ENCODE peak calls at places on chromosomes 11 and 22, in four cellular contexts. One of them, this sample, is unnamed.
A peak's percentile ranks its signal among the peaks of the same experiment; 100 is the strongest.

GRCh38 chr11:31450841-31451240 is 58.6 kb downstream of the IMMP1L start:
- DNase-seq in SK-N-SH: no peak
- DNase-seq in K562: no peak
- DNase-seq in HepG2: peak; percentile 29
- DNase-seq in this sample: no peak

GRCh38 chr11:116611998-116612620 is 160.7 kb downstream of the BUD13 start:
- DNase-seq in SK-N-SH: no peak
- DNase-seq in K562: no peak
- DNase-seq in HepG2: no peak
- DNase-seq in this sample: no peak

GRCh38 chr11:64348611-64349387 is 8.8 kb downstream of the CCDC88B start:
- DNase-seq in SK-N-SH: peak; percentile 60
- DNase-seq in K562: no peak
- DNase-seq in HepG2: peak; percentile 33
- DNase-seq in this sample: no peak

GRCh38 chr11:72588656-72589410 is 85.4 kb downstream of the PDE2A start:
- DNase-seq in SK-N-SH: no peak
- DNase-seq in K562: no peak
- DNase-seq in HepG2: no peak
- DNase-seq in this sample: no peak

GRCh38 chr11:47593934-47594855 is at the start of gene C1QTNF4:
- DNase-seq in SK-N-SH: peak; percentile 86
- DNase-seq in K562: no peak
- DNase-seq in HepG2: no peak
- DNase-seq in this sample: peak; percentile 58

GRCh38 chr11:5690216-5690615 is 626 bp downstream of the TRIM22 start:
- DNase-seq in SK-N-SH: no peak
- DNase-seq in K562: no peak
- DNase-seq in HepG2: no peak
- DNase-seq in this sample: no peak

GRCh38 chr11:130602700-130603584 is 154.5 kb downstream of the ADAMTS15 start:
- DNase-seq in SK-N-SH: peak; percentile 37
- DNase-seq in K562: no peak
- DNase-seq in HepG2: no peak
- DNase-seq in this sample: no peak

GRCh38 chr22:45083659-45084305 is 74.0 kb upstream of the PHF21B start:
- DNase-seq in SK-N-SH: no peak
- DNase-seq in K562: no peak
- DNase-seq in HepG2: no peak
- DNase-seq in this sample: no peak

GRCh38 chr22:29912605-29913398 is 29.8 kb downstream of the MTMR3 start:
- DNase-seq in SK-N-SH: no peak
- DNase-seq in K562: no peak
- DNase-seq in HepG2: no peak
- DNase-seq in this sample: no peak

GRCh38 chr11:92329644-92330043 is 105.0 kb downstream of the FAT3 start:
- DNase-seq in SK-N-SH: no peak
- DNase-seq in K562: no peak
- DNase-seq in HepG2: no peak
- DNase-seq in this sample: no peak

GRCh38 chr11:76277298-76278175 is 71.2 kb upstream of the WNT11 start:
- DNase-seq in SK-N-SH: no peak
- DNase-seq in K562: no peak
- DNase-seq in HepG2: no peak
- DNase-seq in this sample: no peak

GRCh38 chr11:71089571-71089970 is 162.8 kb downstream of the SHANK2 start:
- DNase-seq in SK-N-SH: no peak
- DNase-seq in K562: no peak
- DNase-seq in HepG2: no peak
- DNase-seq in this sample: no peak

GRCh38 chr22:47837703-47838102 is 1075.3 kb downstream of the TBC1D22A start:
- DNase-seq in SK-N-SH: peak; percentile 20
- DNase-seq in K562: peak; percentile 41
- DNase-seq in HepG2: peak; percentile 30
- DNase-seq in this sample: peak; percentile 53

GRCh38 chr11:125990244-125990643 is 44.4 kb downstream of the VSIG10L2 start:
- DNase-seq in SK-N-SH: no peak
- DNase-seq in K562: no peak
- DNase-seq in HepG2: no peak
- DNase-seq in this sample: no peak

GRCh38 chr22:46931881-46932280 is 169.4 kb downstream of the TBC1D22A start:
- DNase-seq in SK-N-SH: no peak
- DNase-seq in K562: no peak
- DNase-seq in HepG2: no peak
- DNase-seq in this sample: no peak

GRCh38 chr11:131658414-131658813 is 288.0 kb downstream of the NTM start:
- DNase-seq in SK-N-SH: no peak
- DNase-seq in K562: no peak
- DNase-seq in HepG2: no peak
- DNase-seq in this sample: no peak

GRCh38 chr22:24407884-24408283 is 19.5 kb upstream of the ADORA2A start:
- DNase-seq in SK-N-SH: peak; percentile 19
- DNase-seq in K562: no peak
- DNase-seq in HepG2: no peak
- DNase-seq in this sample: no peak

GRCh38 chr11:1781593-1781975 is 17.9 kb upstream of the CTSD start:
- DNase-seq in SK-N-SH: no peak
- DNase-seq in K562: no peak
- DNase-seq in HepG2: no peak
- DNase-seq in this sample: no peak

GRCh38 chr11:11618973-11619435 is 2.8 kb downstream of the GALNT18 start:
- DNase-seq in SK-N-SH: no peak
- DNase-seq in K562: no peak
- DNase-seq in HepG2: peak; percentile 6
- DNase-seq in this sample: peak; percentile 20

GRCh38 chr22:24429411-24430365 is 2.3 kb downstream of the ADORA2A start:
- DNase-seq in SK-N-SH: peak; percentile 68
- DNase-seq in K562: peak; percentile 19
- DNase-seq in HepG2: no peak
- DNase-seq in this sample: no peak

GRCh38 chr11:114163830-114164401 is 104.4 kb downstream of the ZBTB16 start:
- DNase-seq in SK-N-SH: no peak
- DNase-seq in K562: no peak
- DNase-seq in HepG2: no peak
- DNase-seq in this sample: no peak

GRCh38 chr11:17369685-17370243 is 18.2 kb downstream of the NCR3LG1 start:
- DNase-seq in SK-N-SH: no peak
- DNase-seq in K562: no peak
- DNase-seq in HepG2: no peak
- DNase-seq in this sample: no peak

GRCh38 chr11:78941226-78941851 is 366.7 kb upstream of the NARS2 start:
- DNase-seq in SK-N-SH: no peak
- DNase-seq in K562: no peak
- DNase-seq in HepG2: no peak
- DNase-seq in this sample: no peak

GRCh38 chr11:102430158-102430836 is 22.3 kb downstream of the TMEM123 start:
- DNase-seq in SK-N-SH: no peak
- DNase-seq in K562: no peak
- DNase-seq in HepG2: no peak
- DNase-seq in this sample: no peak

GRCh38 chr11:6568191-6568918 is 35.1 kb downstream of the RRP8 start:
- DNase-seq in SK-N-SH: no peak
- DNase-seq in K562: peak; percentile 86
- DNase-seq in HepG2: no peak
- DNase-seq in this sample: peak; percentile 61

GRCh38 chr11:82536706-82537105 is 197.0 kb downstream of the FAM181B start:
- DNase-seq in SK-N-SH: no peak
- DNase-seq in K562: no peak
- DNase-seq in HepG2: no peak
- DNase-seq in this sample: no peak

GRCh38 chr22:26188341-26188740 is 19.1 kb downstream of the SEZ6L start:
- DNase-seq in SK-N-SH: no peak
- DNase-seq in K562: no peak
- DNase-seq in HepG2: no peak
- DNase-seq in this sample: no peak

GRCh38 chr11:44698228-44698923 is 28.4 kb upstream of the TSPAN18 start:
- DNase-seq in SK-N-SH: no peak
- DNase-seq in K562: no peak
- DNase-seq in HepG2: no peak
- DNase-seq in this sample: no peak

GRCh38 chr22:40340044-40340443 is 6.3 kb upstream of the ADSL start:
- DNase-seq in SK-N-SH: no peak
- DNase-seq in K562: no peak
- DNase-seq in HepG2: no peak
- DNase-seq in this sample: no peak

GRCh38 chr11:1656670-1657069 is 27.1 kb downstream of the KRTAP5-5 start:
- DNase-seq in SK-N-SH: no peak
- DNase-seq in K562: no peak
- DNase-seq in HepG2: no peak
- DNase-seq in this sample: no peak

GRCh38 chr11:45178890-45179663 is 32.6 kb downstream of the PRDM11 start:
- DNase-seq in SK-N-SH: no peak
- DNase-seq in K562: no peak
- DNase-seq in HepG2: no peak
- DNase-seq in this sample: no peak

GRCh38 chr11:14546672-14547071 is 26.5 kb upstream of the PSMA1 start:
- DNase-seq in SK-N-SH: no peak
- DNase-seq in K562: no peak
- DNase-seq in HepG2: no peak
- DNase-seq in this sample: no peak
- TF ChIP-seq FOXJ3 in SK-N-SH: no peak
- TF ChIP-seq FOXJ3 in K562: no peak
- TF ChIP-seq FOXJ3 in HepG2: no peak
- TF ChIP-seq FOXJ3 in this sample: no peak

DNA sequence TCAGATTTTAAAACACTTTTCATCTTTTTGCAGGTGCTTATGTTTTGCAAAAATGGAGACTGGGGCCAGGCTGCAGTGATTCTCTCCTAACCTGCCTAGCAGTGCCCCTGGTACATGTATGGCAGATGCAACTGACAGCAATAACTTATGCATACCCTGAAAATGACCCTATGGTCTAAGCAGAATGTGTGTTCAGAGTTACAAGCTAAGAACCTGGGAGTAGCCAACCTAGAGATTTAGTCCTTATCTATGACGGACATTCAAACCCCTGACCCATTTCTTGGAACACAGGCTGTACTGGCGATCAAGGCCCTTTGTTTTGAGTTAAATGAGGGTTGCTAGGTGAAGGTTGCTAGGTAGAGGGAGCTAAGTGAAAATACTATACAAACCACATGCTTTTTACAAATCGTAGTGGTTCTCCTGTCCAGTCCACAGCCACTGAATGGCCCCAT is 184.9 kb upstream of the SESN3 start:
- DNase-seq in SK-N-SH: no peak
- DNase-seq in K562: peak; percentile 38
- DNase-seq in HepG2: no peak
- DNase-seq in this sample: no peak
- TF ChIP-seq FOXJ3 in SK-N-SH: no peak
- TF ChIP-seq FOXJ3 in K562: peak; percentile 89
- TF ChIP-seq FOXJ3 in HepG2: no peak
- TF ChIP-seq FOXJ3 in this sample: no peak

GRCh38 chr22:42972592-42973535 is 42.1 kb downstream of the PACSIN2 start:
- DNase-seq in SK-N-SH: no peak
- DNase-seq in K562: no peak
- DNase-seq in HepG2: no peak
- DNase-seq in this sample: no peak
- TF ChIP-seq FOXJ3 in SK-N-SH: no peak
- TF ChIP-seq FOXJ3 in K562: no peak
- TF ChIP-seq FOXJ3 in HepG2: no peak
- TF ChIP-seq FOXJ3 in this sample: no peak

GRCh38 chr11:394858-395655 is 1.0 kb downstream of the PKP3 start:
- DNase-seq in SK-N-SH: no peak
- DNase-seq in K562: peak; percentile 22
- DNase-seq in HepG2: no peak
- DNase-seq in this sample: no peak

GRCh38 chr11:398826-399225 is 4.8 kb downstream of the PKP3 start:
- DNase-seq in SK-N-SH: no peak
- DNase-seq in K562: no peak
- DNase-seq in HepG2: no peak
- DNase-seq in this sample: no peak

GRCh38 chr11:396511-396947 is 2.5 kb downstream of the PKP3 start:
- DNase-seq in SK-N-SH: peak; percentile 86
- DNase-seq in K562: no peak
- DNase-seq in HepG2: peak; percentile 60
- DNase-seq in this sample: peak; percentile 46

GRCh38 chr11:395866-396265 is 1.9 kb downstream of the PKP3 start:
- DNase-seq in SK-N-SH: no peak
- DNase-seq in K562: no peak
- DNase-seq in HepG2: no peak
- DNase-seq in this sample: no peak

GRCh38 chr11:396948-397548 is 3.0 kb downstream of the PKP3 start:
- DNase-seq in SK-N-SH: peak; percentile 95
- DNase-seq in K562: no peak
- DNase-seq in HepG2: peak; percentile 63
- DNase-seq in this sample: no peak
- TF ChIP-seq FOXJ3 in SK-N-SH: peak; percentile 41
- TF ChIP-seq FOXJ3 in K562: no peak
- TF ChIP-seq FOXJ3 in HepG2: no peak
- TF ChIP-seq FOXJ3 in this sample: no peak

GRCh38 chr11:35618497-35619029 is 303 bp downstream of the FJX1 start:
- DNase-seq in SK-N-SH: peak; percentile 78
- DNase-seq in K562: peak; percentile 68
- DNase-seq in HepG2: no peak
- DNase-seq in this sample: no peak
- TF ChIP-seq FOXJ3 in SK-N-SH: no peak
- TF ChIP-seq FOXJ3 in K562: no peak
- TF ChIP-seq FOXJ3 in HepG2: no peak
- TF ChIP-seq FOXJ3 in this sample: no peak

GRCh38 chr11:29432719-29433325 is 584.0 kb downstream of the KCNA4 start:
- DNase-seq in SK-N-SH: peak; percentile 14
- DNase-seq in K562: peak; percentile 8
- DNase-seq in HepG2: peak; percentile 2
- DNase-seq in this sample: no peak
- TF ChIP-seq FOXJ3 in SK-N-SH: no peak
- TF ChIP-seq FOXJ3 in K562: no peak
- TF ChIP-seq FOXJ3 in HepG2: no peak
- TF ChIP-seq FOXJ3 in this sample: no peak

DNA sequence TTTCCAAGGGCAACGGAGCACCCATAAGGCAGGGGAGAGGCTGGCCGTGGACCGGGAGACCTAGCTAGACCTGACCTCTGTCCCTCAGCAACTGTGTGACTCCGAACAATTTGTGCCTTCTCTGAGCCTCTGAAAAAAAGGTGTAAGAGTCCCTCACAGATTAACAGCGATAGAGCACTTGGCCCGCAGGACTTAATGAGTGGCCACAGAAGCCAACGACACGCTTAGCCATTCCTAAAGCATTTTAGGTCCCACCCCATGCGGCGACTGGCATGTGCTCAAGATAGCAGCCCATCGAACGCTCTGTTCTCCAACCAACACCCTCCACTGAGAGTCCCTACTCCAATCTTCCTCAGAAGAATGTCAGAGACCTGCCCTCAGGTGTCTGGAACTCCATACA is 1.5 kb downstream of the SULT4A1 start:
- DNase-seq in SK-N-SH: no peak
- DNase-seq in K562: no peak
- DNase-seq in HepG2: no peak
- DNase-seq in this sample: no peak
- TF ChIP-seq FOXJ3 in SK-N-SH: no peak
- TF ChIP-seq FOXJ3 in K562: no peak
- TF ChIP-seq FOXJ3 in HepG2: no peak
- TF ChIP-seq FOXJ3 in this sample: no peak

This sample was measured in WTC11.